ENCODE peak calls at places on chromosome 17, in four cellular contexts. T is H9, E is hepatocyte, X is frontal cortex. J is an unnamed sample.

GRCh38 chr17:4739122-4740024 is at the start of the genes CXCL16 and ZMYND15:
- DNase-seq in T (peak), X (peak), E (peak), J (peak)

GRCh38 chr17:69733171-69734014 is 318.9 kb downstream of the MAP2K6 start:
- DNase-seq in X (no peak), E (peak), T (no peak), J (peak)

GRCh38 chr17:49739662-49740271 is 24.2 kb downstream of the FAM117A start:
- DNase-seq in E (peak), T (no peak), X (no peak), J (peak)

GRCh38 chr17:82959242-82959930 is 119.6 kb upstream of the ZNF750 start:
- DNase-seq in T (peak), E (no peak), X (no peak), J (no peak)

GRCh38 chr17:42286411-42287295 is 1.6 kb upstream of the STAT5A start:
- DNase-seq in T (peak), X (no peak), E (no peak), J (peak)

GRCh38 chr17:17724307-17724921 is 43.2 kb downstream of the RAI1 start:
- DNase-seq in X (peak), T (peak), E (peak), J (peak)

GRCh38 chr17:61504697-61505096 is 52.5 kb downstream of the TBX4 start:
- DNase-seq in X (no peak), E (no peak), T (no peak), J (no peak)

GRCh38 chr17:1577657-1578428 is 15.3 kb upstream of the PITPNA start:
- DNase-seq in E (peak), T (no peak), X (no peak), J (no peak)

GRCh38 chr17:16423226-16423872 is 8.0 kb downstream of the TRPV2 start:
- DNase-seq in X (no peak), E (no peak), T (peak), J (no peak)

GRCh38 chr17:27577124-27577761 is 53.7 kb upstream of the LGALS9 start:
- DNase-seq in E (peak), T (peak), X (peak), J (no peak)

GRCh38 chr17:9802294-9802693 is 10.9 kb upstream of the DHRS7C start:
- DNase-seq in X (no peak), E (no peak), T (no peak), J (peak)

GRCh38 chr17:39979865-39980401 is 674 bp upstream of the PSMD3 start:
- DNase-seq in X (no peak), E (peak), T (peak), J (no peak)

GRCh38 chr17:35605753-35606152 is 18.6 kb downstream of the AP2B1 start:
- DNase-seq in T (no peak), E (no peak), X (no peak), J (no peak)

GRCh38 chr17:15652960-15653359 is 31.2 kb downstream of the TRIM16 start:
- DNase-seq in X (no peak), E (no peak), T (no peak), J (no peak)

GRCh38 chr17:16977932-16978331 is 6.0 kb upstream of the TNFRSF13B start:
- DNase-seq in T (peak), E (no peak), X (no peak), J (no peak)

GRCh38 chr17:37117743-37118142 is 169.0 kb downstream of the AATF start:
- DNase-seq in T (no peak), X (no peak), E (no peak), J (no peak)